ENCODE peak calls at places on chromosomes 4 and X, in seven cellular contexts. K is coronary artery, Q is adrenal gland, D is dorsolateral prefrontal cortex, M is A549, H is right atrium auricular region, W is heart left ventricle. S is an unnamed sample.

GRCh38 chr4:139167774-139168444 is 9.1 kb downstream of the ELF2 start:
- DNase-seq in D (no peak), K (no peak), H (no peak), W (no peak), Q (no peak), M (peak; percentile 62), S (no peak)

GRCh38 chr4:112213091-112213490 is 18.5 kb upstream of the AP1AR start:
- DNase-seq in W (no peak), H (no peak), K (no peak), D (no peak), M (no peak), Q (no peak), S (no peak)

GRCh38 chr4:41750624-41751324 is 2.2 kb upstream of the PHOX2B start:
- DNase-seq in M (no peak), H (no peak), D (no peak), Q (peak; percentile 76), K (no peak), W (no peak), S (no peak)

GRCh38 chr4:75673959-75674328 is 733 bp upstream of the G3BP2 start:
- DNase-seq in D (no peak), H (no peak), M (no peak), K (no peak), Q (no peak), W (no peak), S (no peak)

GRCh38 chr4:306551-306961 is 1.3 kb upstream of the ZNF732 start:
- DNase-seq in H (no peak), W (no peak), M (no peak), K (no peak), D (no peak), Q (no peak), S (no peak)

GRCh38 chrX:3540105-3540504 is 173.3 kb downstream of the PRKX start:
- DNase-seq in M (no peak), W (no peak), Q (no peak), H (no peak), D (no peak), K (no peak), S (no peak)

GRCh38 chr4:8906991-8907595 is 35.5 kb upstream of the HMX1 start:
- DNase-seq in D (no peak), M (no peak), Q (no peak), H (no peak), W (peak; percentile 4), K (peak; percentile 40), S (no peak)

GRCh38 chr4:7747062-7747385 is 192.6 kb downstream of the AFAP1 start:
- DNase-seq in D (peak; percentile 37), M (no peak), W (no peak), Q (peak; percentile 67), H (no peak), K (no peak), S (no peak)

GRCh38 chrX:39309721-39310152 is 508.5 kb downstream of the MID1IP1 start:
- DNase-seq in H (no peak), K (no peak), M (peak; percentile 1), Q (peak; percentile 60), W (peak; percentile 28), D (no peak), S (no peak)

GRCh38 chr4:71550220-71551190 is 211.7 kb downstream of the SLC4A4 start:
- DNase-seq in W (no peak), M (peak; percentile 53), K (no peak), H (no peak), D (no peak), Q (no peak), S (no peak)

GRCh38 chr4:141417387-141417786 is 196.7 kb downstream of the ZNF330 start:
- DNase-seq in H (no peak), D (no peak), Q (no peak), M (no peak), K (no peak), W (no peak), S (no peak)

GRCh38 chrX:146396409-146396808 is 413.2 kb upstream of the CXorf51B start:
- DNase-seq in K (no peak), W (no peak), Q (no peak), D (no peak), H (no peak), M (no peak), S (no peak)

GRCh38 chrX:134162032-134162431 is 75.0 kb upstream of the CCDC160 start:
- DNase-seq in K (no peak), D (no peak), W (no peak), Q (no peak), H (no peak), M (no peak), S (no peak)

GRCh38 chr4:108006361-108006760 is 16.7 kb downstream of the HADH start:
- DNase-seq in D (no peak), Q (no peak), W (no peak), K (no peak), M (no peak), H (no peak), S (no peak)

GRCh38 chr4:140090215-140090731 is 63.7 kb downstream of the MAML3 start:
- DNase-seq in W (no peak), H (no peak), K (no peak), D (no peak), M (peak; percentile 84), Q (no peak), S (no peak)

GRCh38 chr4:111268769-111269414 is 646.0 kb upstream of the PITX2 start:
- DNase-seq in M (no peak), D (no peak), Q (no peak), K (no peak), H (no peak), W (no peak), S (no peak)

GRCh38 chrX:69028006-69028760 is 137.1 kb downstream of the PJA1 start:
- DNase-seq in W (no peak), H (no peak), M (no peak), Q (no peak), K (no peak), D (no peak), S (no peak)

GRCh38 chrX:23993012-23993633 is 33.9 kb downstream of the KLHL15 start:
- DNase-seq in W (no peak), Q (no peak), D (no peak), K (no peak), H (no peak), M (no peak), S (no peak)

GRCh38 chr4:187814737-187815465 is 180.7 kb upstream of the ZFP42 start:
- DNase-seq in K (no peak), Q (no peak), W (no peak), H (no peak), M (no peak), D (no peak), S (peak; percentile 32)

GRCh38 chr4:141056473-141056872 is 76.8 kb downstream of the RNF150 start:
- DNase-seq in M (no peak), H (no peak), D (no peak), K (no peak), Q (no peak), W (no peak), S (no peak)

GRCh38 chr4:102466298-102466697 is 34.9 kb upstream of the NFKB1 start:
- DNase-seq in D (no peak), H (no peak), Q (no peak), W (no peak), K (no peak), M (no peak), S (no peak)

GRCh38 chr4:186191266-186192067 is at the start of gene CYP4V2:
- DNase-seq in Q (peak; percentile 86), H (peak; percentile 74), K (peak; percentile 91), M (peak; percentile 67), W (peak; percentile 90), D (peak; percentile 76), S (peak; percentile 61)
- H3K4me3 ChIP-seq in Q (peak within 1 kb of the TSS; percentile 90), H (peak within 1 kb of the TSS; percentile 77), K (peak within 1 kb of the TSS; percentile 95), M (peak within 1 kb of the TSS; percentile 75), W (peak within 1 kb of the TSS; percentile 87), D (peak within 1 kb of the TSS; percentile 90), S (peak within 1 kb of the TSS; percentile 99)

DNA sequence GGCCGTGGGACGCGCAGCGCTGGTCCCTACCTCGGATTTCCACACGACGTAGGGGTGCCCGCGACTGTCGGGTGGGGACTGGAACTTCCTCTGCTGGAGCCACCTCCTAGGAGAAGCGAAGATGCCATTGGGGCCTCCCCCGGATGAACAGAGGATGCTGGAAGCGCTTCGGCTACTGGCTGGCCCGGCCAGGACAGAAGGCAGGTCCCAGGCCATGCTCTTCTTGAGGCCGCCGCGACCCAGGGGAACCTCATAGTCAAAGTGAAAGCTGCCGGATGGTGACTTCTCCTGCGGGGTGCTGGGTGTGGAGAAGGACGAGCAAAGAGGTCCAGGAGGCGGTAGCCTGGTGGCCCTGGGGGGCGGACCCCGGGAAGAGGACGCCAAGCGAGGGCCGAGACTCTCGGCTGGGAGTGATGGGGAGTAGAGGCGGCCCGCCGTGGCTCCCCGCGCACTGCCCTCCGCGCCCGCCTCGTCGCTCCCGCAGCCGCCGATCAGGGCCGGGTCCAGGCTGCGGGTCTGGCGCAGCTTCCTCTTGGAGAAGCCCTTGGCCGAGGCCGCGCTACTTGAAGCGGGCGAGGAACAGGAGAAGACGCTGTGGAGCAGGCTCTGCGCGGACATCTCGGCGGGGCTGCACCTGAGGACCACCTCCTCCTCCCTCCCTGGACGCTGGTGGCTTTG is 1.4 kb downstream of the ARHGAP6 start:
- DNase-seq in K (no peak), W (peak; percentile 14), D (no peak), M (no peak), H (no peak), Q (no peak), S (no peak)
- H3K27ac ChIP-seq in K (no peak overlapping the region), W (peak overlapping the region; percentile 55), D (no peak overlapping the region), M (no peak overlapping the region), H (peak overlapping the region; percentile 26), Q (no peak overlapping the region), S (peak overlapping the region; percentile 78)

GRCh38 chr4:127307996-127308395 is 324.8 kb upstream of the INTU start:
- DNase-seq in K (no peak), Q (no peak), D (no peak), W (no peak), H (no peak), M (no peak), S (no peak)

GRCh38 chr4:127309360-127310095 is 323.2 kb upstream of the INTU start:
- DNase-seq in W (no peak), H (no peak), M (no peak), D (no peak), Q (no peak), K (no peak), S (no peak)

DNA sequence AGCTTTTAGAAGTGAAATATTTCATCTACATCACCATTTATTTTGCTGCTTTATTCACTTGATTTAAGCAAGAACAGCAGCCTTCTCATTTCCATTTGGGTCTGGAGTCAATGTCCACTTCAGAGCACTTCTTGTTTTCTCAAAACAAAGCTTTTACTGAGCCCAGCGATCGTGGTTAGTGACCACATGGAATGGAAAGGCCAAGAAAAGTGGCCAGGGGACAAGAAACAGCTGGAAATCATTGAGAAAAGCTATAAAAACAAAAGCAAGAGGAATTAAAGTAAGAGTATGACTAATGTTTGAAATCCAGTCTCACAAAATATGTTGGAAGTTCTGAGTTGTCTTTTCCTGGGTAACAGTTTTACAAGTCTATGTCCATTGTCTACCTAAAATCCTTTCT is 328.4 kb upstream of the INTU start:
- DNase-seq in Q (no peak), K (no peak), W (peak; percentile 21), D (no peak), H (no peak), M (no peak), S (no peak)
- TF ChIP-seq CTCF in Q (no peak), K (no peak), W (no peak), D (no peak), H (no peak), M (no peak), S (no peak)

GRCh38 chr4:16627999-16628398 is 270.4 kb downstream of the LDB2 start:
- DNase-seq in M (no peak), Q (no peak), D (no peak), K (no peak), W (no peak), H (no peak), S (no peak)
- H3K4me3 ChIP-seq in M (no peak overlapping the region), Q (no peak overlapping the region), D (no peak overlapping the region), K (no peak overlapping the region), W (no peak overlapping the region), H (no peak overlapping the region), S (no peak overlapping the region)

GRCh38 chrX:72122621-72123275 is 9.0 kb downstream of the RTL5 start:
- DNase-seq in Q (no peak), K (peak; percentile 62), W (no peak), D (no peak), H (no peak), M (no peak), S (no peak)
- H3K27ac ChIP-seq in Q (peak overlapping the region; percentile 4), K (peak overlapping the region; percentile 89), W (peak overlapping the region; percentile 74), D (no peak overlapping the region), H (no peak overlapping the region), M (no peak overlapping the region), S (peak overlapping the region; percentile 85)

S was measured in breast epithelium.